ENCODE peak calls at places on chromosomes 5 and 9, in ten cellular contexts. One of them, this sample, is unnamed.

GRCh38 chr5:36199620-36200019 is 42.1 kb downstream of the NADK2 start:
- DNase-seq in colonic mucosa: no peak
- DNase-seq in lower lobe of right lung: no peak
- DNase-seq in testis: no peak
- DNase-seq in cardiac fibroblast: peak
- DNase-seq in fibroblast of lung: no peak
- DNase-seq in AG04450: no peak
- DNase-seq in hepatocyte: no peak
- DNase-seq in psoas muscle: no peak
- DNase-seq in spleen: no peak
- DNase-seq in this sample: no peak

GRCh38 chr5:86917117-86917579 is 299.4 kb downstream of the COX7C start:
- DNase-seq in fibroblast of lung: peak
- DNase-seq in colonic mucosa: no peak
- DNase-seq in AG04450: no peak
- DNase-seq in cardiac fibroblast: peak
- DNase-seq in psoas muscle: no peak
- DNase-seq in spleen: no peak
- DNase-seq in hepatocyte: peak
- DNase-seq in testis: no peak
- DNase-seq in lower lobe of right lung: no peak
- DNase-seq in this sample: no peak

GRCh38 chr9:38486837-38487236 is 62.6 kb upstream of the IGFBPL1 start:
- DNase-seq in spleen: no peak
- DNase-seq in psoas muscle: no peak
- DNase-seq in fibroblast of lung: no peak
- DNase-seq in AG04450: no peak
- DNase-seq in lower lobe of right lung: no peak
- DNase-seq in hepatocyte: no peak
- DNase-seq in colonic mucosa: no peak
- DNase-seq in cardiac fibroblast: no peak
- DNase-seq in testis: no peak
- DNase-seq in this sample: peak

GRCh38 chr5:95731571-95732554 is 727 bp downstream of the RHOBTB3 start:
- DNase-seq in hepatocyte: peak
- DNase-seq in fibroblast of lung: peak
- DNase-seq in spleen: peak
- DNase-seq in colonic mucosa: peak
- DNase-seq in testis: peak
- DNase-seq in AG04450: no peak
- DNase-seq in psoas muscle: peak
- DNase-seq in lower lobe of right lung: peak
- DNase-seq in cardiac fibroblast: peak
- DNase-seq in this sample: no peak

GRCh38 chr5:136886623-136887022 is 521.3 kb upstream of the TRPC7 start:
- DNase-seq in cardiac fibroblast: no peak
- DNase-seq in psoas muscle: no peak
- DNase-seq in spleen: no peak
- DNase-seq in AG04450: no peak
- DNase-seq in hepatocyte: no peak
- DNase-seq in testis: no peak
- DNase-seq in fibroblast of lung: no peak
- DNase-seq in colonic mucosa: no peak
- DNase-seq in lower lobe of right lung: no peak
- DNase-seq in this sample: no peak

GRCh38 chr5:135116146-135116545 is 82.1 kb upstream of the PITX1 start:
- DNase-seq in fibroblast of lung: no peak
- DNase-seq in psoas muscle: no peak
- DNase-seq in AG04450: no peak
- DNase-seq in testis: no peak
- DNase-seq in lower lobe of right lung: peak
- DNase-seq in hepatocyte: no peak
- DNase-seq in colonic mucosa: no peak
- DNase-seq in cardiac fibroblast: no peak
- DNase-seq in spleen: no peak
- DNase-seq in this sample: no peak

GRCh38 chr5:76402880-76403712 is at the start of gene IQGAP2:
- DNase-seq in AG04450: peak
- DNase-seq in cardiac fibroblast: peak
- DNase-seq in testis: peak
- DNase-seq in lower lobe of right lung: peak
- DNase-seq in hepatocyte: peak
- DNase-seq in spleen: peak
- DNase-seq in colonic mucosa: peak
- DNase-seq in psoas muscle: peak
- DNase-seq in fibroblast of lung: peak
- DNase-seq in this sample: peak

GRCh38 chr5:146447734-146448380 is 724 bp downstream of the TCERG1 start:
- DNase-seq in psoas muscle: no peak
- DNase-seq in colonic mucosa: peak
- DNase-seq in hepatocyte: peak
- DNase-seq in lower lobe of right lung: peak
- DNase-seq in testis: no peak
- DNase-seq in fibroblast of lung: peak
- DNase-seq in cardiac fibroblast: peak
- DNase-seq in spleen: no peak
- DNase-seq in AG04450: no peak
- DNase-seq in this sample: no peak

GRCh38 chr9:113558632-113559502 is 95.3 kb downstream of the RGS3 start:
- DNase-seq in colonic mucosa: peak
- DNase-seq in cardiac fibroblast: peak
- DNase-seq in psoas muscle: peak
- DNase-seq in hepatocyte: peak
- DNase-seq in AG04450: no peak
- DNase-seq in testis: peak
- DNase-seq in spleen: peak
- DNase-seq in lower lobe of right lung: peak
- DNase-seq in fibroblast of lung: peak
- DNase-seq in this sample: no peak

GRCh38 chr9:123360161-123361085 is 4.4 kb downstream of the CRB2 start:
- DNase-seq in cardiac fibroblast: peak
- DNase-seq in testis: no peak
- DNase-seq in psoas muscle: no peak
- DNase-seq in lower lobe of right lung: peak
- DNase-seq in hepatocyte: peak
- DNase-seq in spleen: no peak
- DNase-seq in AG04450: no peak
- DNase-seq in fibroblast of lung: peak
- DNase-seq in colonic mucosa: peak
- DNase-seq in this sample: peak

GRCh38 chr5:147404706-147405105 is 105.2 kb downstream of the DPYSL3 start:
- DNase-seq in hepatocyte: no peak
- DNase-seq in psoas muscle: no peak
- DNase-seq in spleen: no peak
- DNase-seq in AG04450: no peak
- DNase-seq in fibroblast of lung: no peak
- DNase-seq in testis: no peak
- DNase-seq in lower lobe of right lung: no peak
- DNase-seq in cardiac fibroblast: no peak
- DNase-seq in colonic mucosa: no peak
- DNase-seq in this sample: no peak

GRCh38 chr5:61724102-61724501 is 392.0 kb downstream of the ZSWIM6 start:
- DNase-seq in fibroblast of lung: no peak
- DNase-seq in colonic mucosa: no peak
- DNase-seq in spleen: no peak
- DNase-seq in hepatocyte: no peak
- DNase-seq in psoas muscle: no peak
- DNase-seq in cardiac fibroblast: no peak
- DNase-seq in lower lobe of right lung: no peak
- DNase-seq in testis: no peak
- DNase-seq in AG04450: no peak
- DNase-seq in this sample: no peak

GRCh38 chr5:110853267-110853666 is 114.5 kb downstream of the SLC25A46 start:
- DNase-seq in hepatocyte: no peak
- DNase-seq in testis: no peak
- DNase-seq in fibroblast of lung: peak
- DNase-seq in spleen: no peak
- DNase-seq in lower lobe of right lung: no peak
- DNase-seq in AG04450: no peak
- DNase-seq in cardiac fibroblast: peak
- DNase-seq in colonic mucosa: no peak
- DNase-seq in psoas muscle: no peak
- DNase-seq in this sample: no peak

GRCh38 chr9:19224563-19224962 is 5.9 kb upstream of the DENND4C start:
- DNase-seq in psoas muscle: no peak
- DNase-seq in hepatocyte: no peak
- DNase-seq in AG04450: no peak
- DNase-seq in fibroblast of lung: no peak
- DNase-seq in colonic mucosa: no peak
- DNase-seq in spleen: no peak
- DNase-seq in cardiac fibroblast: no peak
- DNase-seq in testis: no peak
- DNase-seq in lower lobe of right lung: no peak
- DNase-seq in this sample: no peak

GRCh38 chr9:122204491-122204890 is 24.3 kb downstream of the LHX6 start:
- DNase-seq in lower lobe of right lung: no peak
- DNase-seq in testis: no peak
- DNase-seq in cardiac fibroblast: no peak
- DNase-seq in spleen: peak
- DNase-seq in fibroblast of lung: no peak
- DNase-seq in psoas muscle: no peak
- DNase-seq in colonic mucosa: no peak
- DNase-seq in AG04450: no peak
- DNase-seq in hepatocyte: no peak
- DNase-seq in this sample: no peak

GRCh38 chr5:10513501-10514442 is 50.1 kb upstream of the ANKRD33B start:
- DNase-seq in AG04450: peak
- DNase-seq in lower lobe of right lung: no peak
- DNase-seq in fibroblast of lung: peak
- DNase-seq in cardiac fibroblast: peak
- DNase-seq in psoas muscle: no peak
- DNase-seq in colonic mucosa: no peak
- DNase-seq in spleen: peak
- DNase-seq in hepatocyte: no peak
- DNase-seq in testis: no peak
- DNase-seq in this sample: peak

GRCh38 chr9:98045234-98046160 is 11.0 kb upstream of the NANS start:
- DNase-seq in hepatocyte: no peak
- DNase-seq in colonic mucosa: no peak
- DNase-seq in spleen: no peak
- DNase-seq in testis: no peak
- DNase-seq in cardiac fibroblast: no peak
- DNase-seq in AG04450: no peak
- DNase-seq in fibroblast of lung: no peak
- DNase-seq in psoas muscle: no peak
- DNase-seq in lower lobe of right lung: no peak
- DNase-seq in this sample: no peak

GRCh38 chr5:123785160-123786001 is 273.4 kb downstream of the CSNK1G3 start:
- DNase-seq in AG04450: peak
- DNase-seq in testis: no peak
- DNase-seq in cardiac fibroblast: peak
- DNase-seq in lower lobe of right lung: no peak
- DNase-seq in psoas muscle: no peak
- DNase-seq in spleen: no peak
- DNase-seq in fibroblast of lung: peak
- DNase-seq in hepatocyte: peak
- DNase-seq in colonic mucosa: no peak
- DNase-seq in this sample: no peak

GRCh38 chr5:133232435-133232834 is 180.6 kb downstream of the HSPA4 start:
- DNase-seq in AG04450: no peak
- DNase-seq in psoas muscle: no peak
- DNase-seq in fibroblast of lung: no peak
- DNase-seq in testis: no peak
- DNase-seq in lower lobe of right lung: no peak
- DNase-seq in cardiac fibroblast: no peak
- DNase-seq in spleen: no peak
- DNase-seq in colonic mucosa: no peak
- DNase-seq in hepatocyte: no peak
- DNase-seq in this sample: no peak

GRCh38 chr5:109695005-109695926 is 5.5 kb downstream of the MAN2A1 start:
- DNase-seq in AG04450: no peak
- DNase-seq in hepatocyte: no peak
- DNase-seq in spleen: no peak
- DNase-seq in testis: no peak
- DNase-seq in colonic mucosa: no peak
- DNase-seq in psoas muscle: no peak
- DNase-seq in lower lobe of right lung: no peak
- DNase-seq in fibroblast of lung: no peak
- DNase-seq in cardiac fibroblast: no peak
- DNase-seq in this sample: no peak
- H3K4me3 ChIP-seq in AG04450: no peak
- H3K4me3 ChIP-seq in hepatocyte: no peak
- H3K4me3 ChIP-seq in spleen: peak
- H3K4me3 ChIP-seq in testis: no peak
- H3K4me3 ChIP-seq in colonic mucosa: no peak
- H3K4me3 ChIP-seq in psoas muscle: peak
- H3K4me3 ChIP-seq in lower lobe of right lung: no peak
- H3K4me3 ChIP-seq in fibroblast of lung: no peak
- H3K4me3 ChIP-seq in cardiac fibroblast: no peak
- H3K4me3 ChIP-seq in this sample: no peak

GRCh38 chr5:180799902-180800801 is 2.5 kb downstream of the MGAT1 start:
- DNase-seq in AG04450: peak
- DNase-seq in psoas muscle: no peak
- DNase-seq in testis: no peak
- DNase-seq in fibroblast of lung: peak
- DNase-seq in hepatocyte: no peak
- DNase-seq in colonic mucosa: peak
- DNase-seq in lower lobe of right lung: no peak
- DNase-seq in spleen: no peak
- DNase-seq in cardiac fibroblast: peak
- DNase-seq in this sample: no peak
- H3K4me3 ChIP-seq in AG04450: peak
- H3K4me3 ChIP-seq in psoas muscle: peak
- H3K4me3 ChIP-seq in testis: no peak
- H3K4me3 ChIP-seq in fibroblast of lung: no peak
- H3K4me3 ChIP-seq in hepatocyte: no peak
- H3K4me3 ChIP-seq in colonic mucosa: no peak
- H3K4me3 ChIP-seq in lower lobe of right lung: peak
- H3K4me3 ChIP-seq in spleen: peak
- H3K4me3 ChIP-seq in cardiac fibroblast: no peak
- H3K4me3 ChIP-seq in this sample: no peak

GRCh38 chr9:17635115-17635890 is 56.4 kb downstream of the SH3GL2 start:
- DNase-seq in spleen: no peak
- DNase-seq in fibroblast of lung: no peak
- DNase-seq in colonic mucosa: no peak
- DNase-seq in testis: no peak
- DNase-seq in psoas muscle: no peak
- DNase-seq in cardiac fibroblast: no peak
- DNase-seq in AG04450: no peak
- DNase-seq in hepatocyte: no peak
- DNase-seq in lower lobe of right lung: no peak
- DNase-seq in this sample: no peak
- H3K4me3 ChIP-seq in spleen: no peak
- H3K4me3 ChIP-seq in fibroblast of lung: no peak
- H3K4me3 ChIP-seq in colonic mucosa: no peak
- H3K4me3 ChIP-seq in testis: no peak
- H3K4me3 ChIP-seq in psoas muscle: no peak
- H3K4me3 ChIP-seq in cardiac fibroblast: no peak
- H3K4me3 ChIP-seq in AG04450: no peak
- H3K4me3 ChIP-seq in hepatocyte: no peak
- H3K4me3 ChIP-seq in lower lobe of right lung: no peak
- H3K4me3 ChIP-seq in this sample: no peak

GRCh38 chr9:23683021-23683431 is 143.0 kb downstream of the ELAVL2 start:
- DNase-seq in hepatocyte: no peak
- DNase-seq in spleen: no peak
- DNase-seq in testis: no peak
- DNase-seq in fibroblast of lung: no peak
- DNase-seq in lower lobe of right lung: no peak
- DNase-seq in psoas muscle: no peak
- DNase-seq in colonic mucosa: no peak
- DNase-seq in cardiac fibroblast: no peak
- DNase-seq in AG04450: no peak
- DNase-seq in this sample: no peak
- H3K4me3 ChIP-seq in hepatocyte: no peak
- H3K4me3 ChIP-seq in spleen: no peak
- H3K4me3 ChIP-seq in testis: no peak
- H3K4me3 ChIP-seq in fibroblast of lung: no peak
- H3K4me3 ChIP-seq in lower lobe of right lung: no peak
- H3K4me3 ChIP-seq in psoas muscle: no peak
- H3K4me3 ChIP-seq in colonic mucosa: no peak
- H3K4me3 ChIP-seq in cardiac fibroblast: no peak
- H3K4me3 ChIP-seq in AG04450: no peak
- H3K4me3 ChIP-seq in this sample: no peak

This sample was measured in H7.